ENCODE peak calls at places on chromosomes 7 and 10, in five cellular contexts. One of them, this sample, is unnamed.

GRCh38 chr10:29329420-29329819 is 40.5 kb downstream of the LYZL1 start:
- DNase-seq in HCT116: no peak
- DNase-seq in HepG2: peak
- DNase-seq in K562: no peak
- DNase-seq in GM12878: no peak
- DNase-seq in this sample: no peak

GRCh38 chr10:80410578-80411145 is 2.3 kb downstream of the PRXL2A start:
- DNase-seq in HCT116: no peak
- DNase-seq in HepG2: no peak
- DNase-seq in K562: peak
- DNase-seq in GM12878: no peak
- DNase-seq in this sample: no peak

GRCh38 chr10:31467791-31468535 is 148.9 kb downstream of the ZEB1 start:
- DNase-seq in HCT116: peak
- DNase-seq in HepG2: peak
- DNase-seq in K562: no peak
- DNase-seq in GM12878: no peak
- DNase-seq in this sample: peak

GRCh38 chr7:131467788-131468187 is 88.6 kb downstream of the PODXL start:
- DNase-seq in HCT116: no peak
- DNase-seq in HepG2: no peak
- DNase-seq in K562: no peak
- DNase-seq in GM12878: no peak
- DNase-seq in this sample: no peak

GRCh38 chr7:144723311-144723710 is 112.5 kb downstream of the TPK1 start:
- DNase-seq in HCT116: no peak
- DNase-seq in HepG2: no peak
- DNase-seq in K562: no peak
- DNase-seq in GM12878: no peak
- DNase-seq in this sample: no peak

GRCh38 chr7:27097686-27098492 is 2.1 kb upstream of the HOXA1 start:
- DNase-seq in HCT116: no peak
- DNase-seq in HepG2: no peak
- DNase-seq in K562: no peak
- DNase-seq in GM12878: no peak
- DNase-seq in this sample: no peak

GRCh38 chr7:10940748-10941358 is 32.8 kb upstream of the PHF14 start:
- DNase-seq in HCT116: no peak
- DNase-seq in HepG2: no peak
- DNase-seq in K562: peak
- DNase-seq in GM12878: no peak
- DNase-seq in this sample: no peak

GRCh38 chr10:60604356-60604755 is 173.9 kb upstream of the CDK1 start:
- DNase-seq in HCT116: no peak
- DNase-seq in HepG2: no peak
- DNase-seq in K562: no peak
- DNase-seq in GM12878: no peak
- DNase-seq in this sample: no peak

GRCh38 chr7:29274156-29275017 is 79.8 kb downstream of the CHN2 start:
- DNase-seq in HCT116: no peak
- DNase-seq in HepG2: no peak
- DNase-seq in K562: no peak
- DNase-seq in GM12878: no peak
- DNase-seq in this sample: no peak

GRCh38 chr7:139427788-139428187 is 55.7 kb downstream of the KLRG2 start:
- DNase-seq in HCT116: no peak
- DNase-seq in HepG2: no peak
- DNase-seq in K562: no peak
- DNase-seq in GM12878: no peak
- DNase-seq in this sample: no peak

GRCh38 chr10:85784792-85785191 is 581.8 kb downstream of the GRID1 start:
- DNase-seq in HCT116: no peak
- DNase-seq in HepG2: no peak
- DNase-seq in K562: no peak
- DNase-seq in GM12878: no peak
- DNase-seq in this sample: no peak

GRCh38 chr7:5701085-5701914 is 80.2 kb downstream of the RNF216 start:
- DNase-seq in HCT116: no peak
- DNase-seq in HepG2: no peak
- DNase-seq in K562: no peak
- DNase-seq in GM12878: peak
- DNase-seq in this sample: no peak

GRCh38 chr7:121484089-121484763 is 88.1 kb upstream of the FAM3C start:
- DNase-seq in HCT116: no peak
- DNase-seq in HepG2: no peak
- DNase-seq in K562: no peak
- DNase-seq in GM12878: no peak
- DNase-seq in this sample: no peak

GRCh38 chr10:12839349-12839927 is 162.1 kb downstream of the CCDC3 start:
- DNase-seq in HCT116: no peak
- DNase-seq in HepG2: no peak
- DNase-seq in K562: no peak
- DNase-seq in GM12878: no peak
- DNase-seq in this sample: no peak

GRCh38 chr10:44696496-44696895 is 214.6 kb upstream of the TMEM72 start:
- DNase-seq in HCT116: no peak
- DNase-seq in HepG2: no peak
- DNase-seq in K562: no peak
- DNase-seq in GM12878: no peak
- DNase-seq in this sample: no peak

GRCh38 chr7:40760293-40760964 is 625.6 kb downstream of the SUGCT start:
- DNase-seq in HCT116: no peak
- DNase-seq in HepG2: peak
- DNase-seq in K562: no peak
- DNase-seq in GM12878: no peak
- DNase-seq in this sample: no peak

GRCh38 chr10:94366382-94366781 is 3.6 kb upstream of the NOC3L start:
- DNase-seq in HCT116: no peak
- DNase-seq in HepG2: no peak
- DNase-seq in K562: no peak
- DNase-seq in GM12878: no peak
- DNase-seq in this sample: no peak

GRCh38 chr10:10848488-10849111 is 169.1 kb upstream of the CELF2 start:
- DNase-seq in HCT116: no peak
- DNase-seq in HepG2: no peak
- DNase-seq in K562: no peak
- DNase-seq in GM12878: no peak
- DNase-seq in this sample: no peak

GRCh38 chr10:102121739-102122372 is 1.7 kb upstream of the LDB1 start:
- DNase-seq in HCT116: no peak
- DNase-seq in HepG2: no peak
- DNase-seq in K562: no peak
- DNase-seq in GM12878: no peak
- DNase-seq in this sample: no peak

GRCh38 chr10:30491204-30491603 is 57.2 kb downstream of the MAP3K8 start:
- DNase-seq in HCT116: no peak
- DNase-seq in HepG2: no peak
- DNase-seq in K562: no peak
- DNase-seq in GM12878: no peak
- DNase-seq in this sample: no peak

GRCh38 chr7:55304363-55304762 is 60.8 kb upstream of the LANCL2 start:
- DNase-seq in HCT116: no peak
- DNase-seq in HepG2: no peak
- DNase-seq in K562: no peak
- DNase-seq in GM12878: no peak
- DNase-seq in this sample: no peak

GRCh38 chr7:25208525-25209221 is 19.6 kb downstream of the NPVF start:
- DNase-seq in HCT116: no peak
- DNase-seq in HepG2: no peak
- DNase-seq in K562: no peak
- DNase-seq in GM12878: no peak
- DNase-seq in this sample: no peak

GRCh38 chr7:142436601-142437000 is 178.7 kb upstream of the PRSS58 start:
- DNase-seq in HCT116: no peak
- DNase-seq in HepG2: no peak
- DNase-seq in K562: peak
- DNase-seq in GM12878: no peak
- DNase-seq in this sample: no peak

GRCh38 chr7:147296201-147296600 is 1179.6 kb downstream of the CNTNAP2 start:
- DNase-seq in HCT116: no peak
- DNase-seq in HepG2: no peak
- DNase-seq in K562: no peak
- DNase-seq in GM12878: no peak
- DNase-seq in this sample: no peak

GRCh38 chr10:47248436-47249090 is 51.4 kb upstream of the GDF10 start:
- DNase-seq in HCT116: no peak
- DNase-seq in HepG2: no peak
- DNase-seq in K562: no peak
- DNase-seq in GM12878: no peak
- DNase-seq in this sample: no peak

DNA sequence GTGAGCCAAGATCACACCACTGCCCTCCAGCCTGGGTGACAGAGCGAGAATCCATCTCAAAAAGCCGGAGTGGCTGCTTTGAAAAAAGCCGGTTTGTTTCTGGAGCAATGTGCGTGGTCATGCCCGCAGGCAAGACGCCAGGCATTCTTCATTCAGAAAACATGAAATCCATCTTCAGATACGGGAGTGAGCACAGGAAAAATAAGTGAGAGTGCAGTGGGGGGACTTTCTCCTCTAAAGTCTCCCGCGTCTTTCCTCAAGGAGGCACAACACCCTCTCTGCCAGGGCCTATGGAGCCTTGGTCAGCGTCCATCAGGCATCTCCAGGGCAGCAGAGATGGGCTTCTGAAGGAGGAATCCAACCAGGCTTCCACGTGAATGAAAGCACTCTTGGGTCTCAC is 62.3 kb upstream of the DGKI start:
- DNase-seq in HCT116: no peak
- DNase-seq in HepG2: no peak
- DNase-seq in K562: no peak
- DNase-seq in GM12878: no peak
- DNase-seq in this sample: no peak
- TF ChIP-seq ATF3 in HCT116: no peak
- TF ChIP-seq ATF3 in HepG2: no peak
- TF ChIP-seq ATF3 in K562: no peak
- TF ChIP-seq ATF3 in GM12878: no peak
- TF ChIP-seq ATF3 in this sample: no peak

GRCh38 chr7:104790440-104790839 is 223.6 kb upstream of the KMT2E start:
- DNase-seq in HCT116: no peak
- DNase-seq in HepG2: no peak
- DNase-seq in K562: no peak
- DNase-seq in GM12878: no peak
- DNase-seq in this sample: no peak
- TF ChIP-seq JUND in HCT116: no peak
- TF ChIP-seq JUND in HepG2: no peak
- TF ChIP-seq JUND in K562: no peak
- TF ChIP-seq JUND in GM12878: no peak
- TF ChIP-seq JUND in this sample: no peak

GRCh38 chr7:123677316-123677715 is 21.6 kb downstream of the LMOD2 start:
- DNase-seq in HCT116: no peak
- DNase-seq in HepG2: no peak
- DNase-seq in K562: no peak
- DNase-seq in GM12878: no peak
- DNase-seq in this sample: no peak
- TF ChIP-seq ATF3 in HCT116: no peak
- TF ChIP-seq ATF3 in HepG2: no peak
- TF ChIP-seq ATF3 in K562: no peak
- TF ChIP-seq ATF3 in GM12878: no peak
- TF ChIP-seq ATF3 in this sample: no peak

GRCh38 chr10:116182426-116182825 is 90.6 kb downstream of the GFRA1 start:
- DNase-seq in HCT116: no peak
- DNase-seq in HepG2: no peak
- DNase-seq in K562: no peak
- DNase-seq in GM12878: no peak
- DNase-seq in this sample: no peak

GRCh38 chr10:116183733-116184447 is 89.1 kb downstream of the GFRA1 start:
- DNase-seq in HCT116: no peak
- DNase-seq in HepG2: no peak
- DNase-seq in K562: no peak
- DNase-seq in GM12878: no peak
- DNase-seq in this sample: peak

GRCh38 chr10:116184448-116184794 is 88.6 kb downstream of the GFRA1 start:
- DNase-seq in HCT116: no peak
- DNase-seq in HepG2: no peak
- DNase-seq in K562: no peak
- DNase-seq in GM12878: no peak
- DNase-seq in this sample: no peak

GRCh38 chr10:116186273-116186672 is 86.7 kb downstream of the GFRA1 start:
- DNase-seq in HCT116: no peak
- DNase-seq in HepG2: no peak
- DNase-seq in K562: no peak
- DNase-seq in GM12878: no peak
- DNase-seq in this sample: no peak

GRCh38 chr10:116185199-116185598 is 87.8 kb downstream of the GFRA1 start:
- DNase-seq in HCT116: no peak
- DNase-seq in HepG2: no peak
- DNase-seq in K562: no peak
- DNase-seq in GM12878: no peak
- DNase-seq in this sample: no peak
- TF ChIP-seq JUND in HCT116: no peak
- TF ChIP-seq JUND in HepG2: no peak
- TF ChIP-seq JUND in K562: no peak
- TF ChIP-seq JUND in GM12878: no peak
- TF ChIP-seq JUND in this sample: no peak

DNA sequence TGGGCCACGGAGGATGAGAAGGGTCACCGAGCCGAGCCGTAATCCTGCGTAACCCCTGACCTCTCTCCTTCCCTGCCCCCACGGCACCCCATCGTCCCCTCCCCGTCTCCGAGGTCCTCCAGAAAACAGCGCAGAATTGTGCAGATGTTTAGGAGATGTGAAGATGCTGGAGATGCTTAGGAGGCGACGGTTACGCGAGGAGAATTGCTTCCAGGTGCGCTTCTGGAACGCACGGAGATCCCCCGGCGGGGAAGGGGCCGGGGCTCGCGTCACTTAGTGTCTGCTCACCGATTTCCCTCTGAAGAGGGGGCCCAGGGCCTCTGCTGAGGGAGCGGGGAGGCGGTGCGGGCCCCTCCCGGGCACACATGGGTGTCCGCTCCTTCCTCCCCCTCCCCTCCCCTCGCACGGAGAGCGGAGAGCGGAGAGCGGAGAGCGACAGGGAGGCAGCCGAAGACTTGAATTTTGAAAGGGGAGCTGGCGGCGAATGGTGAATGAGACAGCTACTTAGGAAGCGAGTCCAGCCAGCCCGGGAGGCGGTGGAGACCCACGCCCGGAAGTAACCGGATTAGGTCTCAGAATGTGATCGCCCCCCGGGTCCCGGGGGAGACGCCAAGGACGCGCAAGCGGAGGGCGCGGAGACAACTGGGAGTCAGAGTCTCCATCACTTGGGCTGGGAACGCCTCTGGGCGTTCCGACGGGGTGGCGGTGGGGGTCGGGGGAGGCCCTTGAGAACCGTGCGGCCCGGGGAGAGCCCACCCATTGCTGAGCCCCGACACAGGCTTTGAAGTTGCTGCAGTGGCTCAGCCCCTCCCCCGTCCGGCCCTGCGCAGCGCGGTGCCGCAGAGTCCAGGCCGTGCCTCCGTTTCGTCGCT is 8.7 kb upstream of the EN2 start:
- DNase-seq in HCT116: no peak
- DNase-seq in HepG2: no peak
- DNase-seq in K562: no peak
- DNase-seq in GM12878: no peak
- DNase-seq in this sample: no peak
- TF ChIP-seq ATF3 in HCT116: no peak
- TF ChIP-seq ATF3 in HepG2: no peak
- TF ChIP-seq ATF3 in K562: no peak
- TF ChIP-seq ATF3 in GM12878: no peak
- TF ChIP-seq ATF3 in this sample: no peak